ENCODE peak calls at places on chromosomes 2 and 18, in five cellular contexts. W is K562, B is A549, M is H1, T is GM12878. E is an unnamed sample.
A peak's percentile ranks its signal among the peaks of the same experiment; 100 is the strongest.

GRCh38 chr2:60708630-60709320 is 47.3 kb upstream of the PAPOLG start:
- DNase-seq in W (no peak), B (no peak), M (no peak), T (no peak), E (no peak)

GRCh38 chr2:231391981-231392380 is 3.5 kb upstream of the B3GNT7 start:
- DNase-seq in W (no peak), B (no peak), M (no peak), T (no peak), E (no peak)

GRCh38 chr2:158179660-158180059 is 78.0 kb downstream of the UPP2 start:
- DNase-seq in W (no peak), B (no peak), M (no peak), T (no peak), E (peak; percentile 35)

GRCh38 chr18:75285876-75286275 is 75.3 kb downstream of the TSHZ1 start:
- DNase-seq in W (no peak), B (no peak), M (no peak), T (no peak), E (no peak)

GRCh38 chr2:129087133-129087813 is 768.6 kb upstream of the HS6ST1 start:
- DNase-seq in W (no peak), B (no peak), M (no peak), T (no peak), E (no peak)

GRCh38 chr2:55051026-55051866 is 995 bp upstream of the RTN4 start:
- DNase-seq in W (peak; percentile 39), B (peak; percentile 89), M (no peak), T (no peak), E (peak; percentile 80)

GRCh38 chr18:57164401-57164800 is 17.5 kb downstream of the BOD1L2 start:
- DNase-seq in W (no peak), B (no peak), M (peak; percentile 31), T (no peak), E (no peak)

GRCh38 chr2:54437588-54437987 is 18.5 kb upstream of the SPTBN1 start:
- DNase-seq in W (no peak), B (no peak), M (no peak), T (no peak), E (no peak)

GRCh38 chr18:22324191-22325131 is 93.3 kb downstream of the CTAGE1 start:
- DNase-seq in W (no peak), B (no peak), M (peak; percentile 67), T (no peak), E (no peak)

GRCh38 chr2:240997856-240998705 is at the start of gene SNED1:
- DNase-seq in W (peak; percentile 81), B (peak; percentile 58), M (peak; percentile 93), T (no peak), E (peak; percentile 65)

GRCh38 chr18:59704146-59704545 is 6.9 kb upstream of the CCBE1 start:
- DNase-seq in W (no peak), B (no peak), M (no peak), T (no peak), E (no peak)

GRCh38 chr18:59145055-59145454 is 5.4 kb downstream of the SEC11C start:
- DNase-seq in W (no peak), B (no peak), M (no peak), T (no peak), E (no peak)

GRCh38 chr18:8468911-8469310 is 140.3 kb upstream of the RAB12 start:
- DNase-seq in W (no peak), B (no peak), M (peak; percentile 32), T (no peak), E (no peak)

GRCh38 chr2:222745836-222746559 is 74.5 kb downstream of the MOGAT1 start:
- DNase-seq in W (no peak), B (no peak), M (no peak), T (no peak), E (no peak)

GRCh38 chr18:36420826-36421225 is 123.3 kb downstream of the FHOD3 start:
- DNase-seq in W (no peak), B (no peak), M (no peak), T (no peak), E (no peak)
- TF ChIP-seq HDAC2 in W (no peak), B (no peak), M (no peak), T (no peak), E (no peak)

GRCh38 chr18:54679318-54680149 is 88.5 kb downstream of the DYNAP start:
- DNase-seq in W (peak; percentile 7), B (peak; percentile 47), M (no peak), T (peak; percentile 9), E (peak; percentile 25)
- TF ChIP-seq HDAC2 in W (no peak), B (no peak), M (no peak), T (no peak), E (no peak)

GRCh38 chr2:169717691-169718063 is 16.0 kb upstream of the KLHL23 start:
- DNase-seq in W (no peak), B (no peak), M (no peak), T (no peak), E (no peak)

GRCh38 chr2:169715379-169716228 is 18.0 kb upstream of the KLHL23 start:
- DNase-seq in W (peak; percentile 29), B (no peak), M (no peak), T (no peak), E (peak; percentile 98)

GRCh38 chr2:169716229-169716886 is 17.3 kb upstream of the KLHL23 start:
- DNase-seq in W (peak; percentile 48), B (no peak), M (no peak), T (no peak), E (no peak)

GRCh38 chr2:169716938-169717690 is 16.5 kb upstream of the KLHL23 start:
- DNase-seq in W (no peak), B (no peak), M (no peak), T (no peak), E (peak; percentile 95)

DNA sequence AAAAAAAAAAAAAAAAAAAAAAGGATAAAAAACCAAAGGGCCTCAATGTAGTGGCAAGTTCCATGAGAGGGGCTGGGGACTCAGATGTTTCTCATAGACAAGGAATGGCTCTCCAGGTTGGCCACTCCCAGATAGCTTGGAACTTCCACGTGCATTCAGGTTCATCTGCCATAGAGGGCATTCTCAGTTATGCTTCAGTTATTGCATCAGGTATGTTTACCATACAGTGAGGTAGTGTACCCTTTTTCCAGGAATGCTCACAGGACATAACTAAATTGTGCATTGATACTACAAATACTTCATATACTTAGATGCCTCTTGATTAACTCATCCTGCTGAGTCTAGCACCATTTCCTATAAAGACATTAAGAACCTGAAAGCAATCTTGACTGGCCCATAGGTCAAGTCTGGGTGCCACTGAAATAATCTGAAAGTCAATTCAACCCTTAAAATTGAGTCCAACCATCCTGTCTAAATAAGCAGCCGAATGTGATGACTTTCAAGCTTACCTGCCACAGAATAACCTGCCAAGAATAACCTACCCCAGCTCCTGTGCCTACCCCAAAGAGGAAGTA is 14.6 kb upstream of the KLHL23 start:
- DNase-seq in W (no peak), B (no peak), M (no peak), T (no peak), E (peak; percentile 54)
- TF ChIP-seq HDAC2 in W (no peak), B (no peak), M (no peak), T (no peak), E (no peak)

DNA sequence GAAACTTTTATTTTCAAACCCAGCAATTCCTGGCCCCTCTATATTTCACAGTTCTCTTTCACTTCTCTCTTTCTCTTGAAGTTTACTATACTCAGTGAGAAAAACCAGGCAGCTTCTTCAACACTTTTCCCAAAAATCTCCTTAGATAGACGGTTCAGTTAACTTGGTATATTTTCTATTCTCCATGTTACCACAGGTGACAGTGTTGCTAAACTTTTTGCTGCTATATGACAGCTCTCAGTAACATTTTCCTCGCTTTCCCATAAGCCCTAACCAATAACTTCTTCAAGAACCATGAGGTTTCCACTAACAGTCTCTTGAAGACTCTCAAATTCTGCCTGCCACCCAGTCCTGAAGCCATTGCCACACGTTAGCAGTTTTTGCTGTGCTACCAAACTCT is 45.8 kb downstream of the CYBRD1 start:
- DNase-seq in W (no peak), B (no peak), M (no peak), T (no peak), E (no peak)
- TF ChIP-seq HDAC2 in W (no peak), B (no peak), M (no peak), T (no peak), E (no peak)

DNA sequence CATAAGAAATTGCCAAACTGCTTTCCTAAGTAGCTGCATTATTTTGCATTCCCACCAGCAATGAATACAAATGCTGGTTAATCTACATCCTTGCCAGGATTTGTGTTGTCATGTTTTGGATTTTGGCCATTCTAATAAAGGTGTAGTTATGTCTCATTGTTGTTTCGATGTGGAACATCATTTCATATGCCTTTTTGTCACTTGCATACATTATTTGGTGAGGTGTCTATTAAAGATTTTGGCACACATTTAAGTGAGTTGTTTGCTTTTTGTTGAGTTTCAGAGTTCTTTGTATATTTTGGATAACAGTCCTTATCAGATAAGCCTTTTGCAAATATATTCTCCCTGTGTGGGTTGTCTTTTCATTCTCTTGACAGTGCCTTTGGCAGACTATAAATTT is 299.2 kb upstream of the TFPI start:
- DNase-seq in W (no peak), B (no peak), M (no peak), T (no peak), E (no peak)
- TF ChIP-seq HDAC2 in W (no peak), B (no peak), M (no peak), T (no peak), E (no peak)

E was measured in HepG2.